ENCODE peak calls at places on chromosome 6, in six cellular contexts. M, P, I, G, L and N are unnamed samples.

GRCh38 chr6:107699191-107700015 is 124.7 kb downstream of the SCML4 start:
- DNase-seq in M (no peak), P (no peak), I (no peak), G (no peak), L (no peak), N (no peak)

GRCh38 chr6:34115396-34116314 is 30.2 kb downstream of the GRM4 start:
- DNase-seq in M (no peak), P (no peak), I (peak), G (no peak), L (no peak), N (no peak)

GRCh38 chr6:165439928-165440554 is 130.6 kb upstream of the C6orf118 start:
- DNase-seq in M (no peak), P (no peak), I (no peak), G (no peak), L (no peak), N (no peak)

GRCh38 chr6:489001-489400 is 97.4 kb downstream of the IRF4 start:
- DNase-seq in M (no peak), P (no peak), I (no peak), G (no peak), L (no peak), N (no peak)

GRCh38 chr6:135909737-135910387 is 58.4 kb downstream of the PDE7B start:
- DNase-seq in M (peak), P (peak), I (peak), G (no peak), L (peak), N (no peak)

GRCh38 chr6:34273242-34273805 is 24.5 kb upstream of the SMIM29 start:
- DNase-seq in M (peak), P (peak), I (no peak), G (no peak), L (no peak), N (no peak)

GRCh38 chr6:162442675-162443074 is 284.9 kb downstream of the PRKN start:
- DNase-seq in M (no peak), P (peak), I (no peak), G (no peak), L (peak), N (no peak)

GRCh38 chr6:29419516-29419915 is 4.8 kb downstream of the OR12D1 start:
- DNase-seq in M (no peak), P (no peak), I (no peak), G (no peak), L (no peak), N (no peak)

GRCh38 chr6:141548969-141549368 is 583.8 kb upstream of the GJE1 start:
- DNase-seq in M (no peak), P (no peak), I (no peak), G (no peak), L (no peak), N (no peak)

GRCh38 chr6:81979767-81980166 is 227.3 kb upstream of the TENT5A start:
- DNase-seq in M (no peak), P (no peak), I (no peak), G (no peak), L (no peak), N (no peak)

GRCh38 chr6:3798211-3798909 is 46.8 kb upstream of the PXDC1 start:
- DNase-seq in M (no peak), P (no peak), I (no peak), G (no peak), L (no peak), N (no peak)

GRCh38 chr6:26075063-26075717 is 12.0 kb upstream of the HFE start:
- DNase-seq in M (no peak), P (no peak), I (no peak), G (no peak), L (no peak), N (no peak)

GRCh38 chr6:39026175-39026574 is 22.4 kb upstream of the GLP1R start:
- DNase-seq in M (no peak), P (no peak), I (no peak), G (no peak), L (no peak), N (no peak)

GRCh38 chr6:124660185-124660584 is 302.1 kb upstream of the RNF217 start:
- DNase-seq in M (no peak), P (no peak), I (no peak), G (no peak), L (no peak), N (no peak)

GRCh38 chr6:116419069-116419468 is 42.1 kb upstream of the CALHM6 start:
- DNase-seq in M (no peak), P (no peak), I (no peak), G (no peak), L (no peak), N (no peak)

GRCh38 chr6:12324096-12324495 is 33.9 kb downstream of the EDN1 start:
- DNase-seq in M (peak), P (peak), I (no peak), G (peak), L (no peak), N (no peak)

GRCh38 chr6:108546079-108547049 is 14.4 kb upstream of the FOXO3 start:
- DNase-seq in M (no peak), P (no peak), I (no peak), G (no peak), L (no peak), N (no peak)

GRCh38 chr6:112563368-112563767 is 216.2 kb downstream of the RFPL4B start:
- DNase-seq in M (no peak), P (no peak), I (no peak), G (no peak), L (no peak), N (no peak)

GRCh38 chr6:149948616-149949015 is 6.8 kb downstream of the ULBP2 start:
- DNase-seq in M (no peak), P (no peak), I (no peak), G (no peak), L (no peak), N (no peak)

GRCh38 chr6:24719125-24719931 is at the start of gene C6orf62:
- DNase-seq in M (peak), P (peak), I (peak), G (no peak), L (no peak), N (no peak)

GRCh38 chr6:137731960-137732616 is 135.0 kb upstream of the TNFAIP3 start:
- DNase-seq in M (no peak), P (peak), I (no peak), G (no peak), L (no peak), N (no peak)

GRCh38 chr6:127366281-127367022 is 23.0 kb upstream of the ECHDC1 start:
- DNase-seq in M (no peak), P (no peak), I (no peak), G (peak), L (no peak), N (no peak)

GRCh38 chr6:137272403-137272802 is 53.2 kb upstream of the IFNGR1 start:
- DNase-seq in M (no peak), P (no peak), I (no peak), G (no peak), L (no peak), N (no peak)

GRCh38 chr6:28336284-28337024 is 506 bp upstream of the ZSCAN31 start:
- DNase-seq in M (no peak), P (peak), I (peak), G (no peak), L (no peak), N (no peak)

GRCh38 chr6:124053315-124053714 is 249.7 kb downstream of the NKAIN2 start:
- DNase-seq in M (no peak), P (no peak), I (no peak), G (no peak), L (no peak), N (no peak)

GRCh38 chr6:158595223-158595622 is 35.3 kb downstream of the TMEM181 start:
- DNase-seq in M (no peak), P (no peak), I (no peak), G (no peak), L (no peak), N (no peak)

GRCh38 chr6:159602370-159603185 is 90.5 kb downstream of the SOD2 start:
- DNase-seq in M (no peak), P (no peak), I (no peak), G (no peak), L (no peak), N (no peak)

GRCh38 chr6:147381734-147382133 is 126.8 kb upstream of the SAMD5 start:
- DNase-seq in M (no peak), P (no peak), I (no peak), G (no peak), L (no peak), N (no peak)

GRCh38 chr6:147159536-147160374 is 44.5 kb upstream of the STXBP5 start:
- DNase-seq in M (no peak), P (no peak), I (no peak), G (no peak), L (no peak), N (no peak)